ENCODE peak calls at places on chromosomes 5 and 9, in five cellular contexts. O is HuH-7.5, C is GM18507, M is NCI-H524 treated with DMSO at 0.1 percent for 48 hours, D is psoas muscle. S is an unnamed sample.

GRCh38 chr5:172420215-172420934 is 34.0 kb downstream of the SH3PXD2B start:
- DNase-seq in D (peak), M (no peak), C (no peak), O (peak), S (no peak)

GRCh38 chr5:57221049-57221568 is 47.2 kb downstream of the GPBP1 start:
- DNase-seq in C (peak), M (peak), O (no peak), D (no peak), S (peak)

GRCh38 chr5:158054388-158055092 is 195.6 kb upstream of the CLINT1 start:
- DNase-seq in C (no peak), D (no peak), M (no peak), O (no peak), S (no peak)

GRCh38 chr5:138695781-138696180 is 57.4 kb upstream of the CTNNA1 start:
- DNase-seq in D (no peak), C (no peak), O (no peak), M (no peak), S (no peak)

GRCh38 chr9:88530051-88530450 is 4.9 kb upstream of the NXNL2 start:
- DNase-seq in C (no peak), M (no peak), D (no peak), O (no peak), S (no peak)

GRCh38 chr9:114300846-114301797 is 21.8 kb upstream of the ORM1 start:
- DNase-seq in C (no peak), D (no peak), O (no peak), M (no peak), S (no peak)

GRCh38 chr9:94096819-94097577 is 12.7 kb downstream of the PTPDC1 start:
- DNase-seq in C (no peak), D (no peak), O (no peak), M (no peak), S (no peak)

GRCh38 chr9:72352911-72353388 is 12.1 kb downstream of the ZFAND5 start:
- DNase-seq in O (no peak), C (no peak), M (no peak), D (no peak), S (no peak)

GRCh38 chr5:150081541-150082283 is 4.6 kb downstream of the CSF1R start:
- DNase-seq in C (peak), D (peak), O (no peak), M (no peak), S (peak)

GRCh38 chr5:68409259-68409658 is 193.7 kb downstream of the PIK3R1 start:
- DNase-seq in D (no peak), M (no peak), O (no peak), C (no peak), S (no peak)

GRCh38 chr5:82684153-82684552 is 393.0 kb downstream of the TMEM167A start:
- DNase-seq in O (no peak), C (no peak), M (no peak), D (no peak), S (no peak)

GRCh38 chr5:107980923-107981748 is 310.4 kb upstream of the EFNA5 start:
- DNase-seq in M (no peak), D (no peak), O (no peak), C (no peak), S (no peak)

GRCh38 chr5:57441557-57441956 is 41.1 kb downstream of the ACTBL2 start:
- DNase-seq in M (no peak), O (no peak), C (no peak), D (no peak), S (no peak)

GRCh38 chr5:56075361-56075760 is 80.6 kb upstream of the IL6ST start:
- DNase-seq in M (no peak), D (peak), C (no peak), O (no peak), S (no peak)

GRCh38 chr5:126354012-126354856 is 69.0 kb upstream of the GRAMD2B start:
- DNase-seq in C (no peak), O (no peak), M (no peak), D (no peak), S (no peak)

GRCh38 chr9:76987594-76988200 is 31.8 kb upstream of the FOXB2 start:
- DNase-seq in M (no peak), C (no peak), D (no peak), O (peak), S (no peak)

GRCh38 chr5:181151146-181151545 is 3.8 kb downstream of the OR2V2 start:
- DNase-seq in M (no peak), C (no peak), O (no peak), D (no peak), S (no peak)

GRCh38 chr9:134433101-134433500 is 106.8 kb downstream of the RXRA start:
- DNase-seq in O (no peak), M (no peak), C (no peak), D (peak), S (no peak)

GRCh38 chr5:76542887-76543690 is 80.1 kb downstream of the F2RL2 start:
- DNase-seq in D (no peak), O (no peak), M (no peak), C (no peak), S (peak)

GRCh38 chr9:30913331-30913730 is 1471.1 kb upstream of the ACO1 start:
- DNase-seq in D (no peak), M (no peak), C (no peak), O (no peak), S (no peak)

GRCh38 chr5:168142402-168142801 is 149.0 kb upstream of the WWC1 start:
- DNase-seq in M (no peak), C (no peak), O (no peak), D (no peak), S (no peak)

GRCh38 chr9:27784999-27785713 is 211.9 kb upstream of the C9orf72 start:
- DNase-seq in O (no peak), C (no peak), M (no peak), D (no peak), S (no peak)

GRCh38 chr9:121278535-121279169 is 10.7 kb downstream of the GSN start:
- DNase-seq in D (peak), O (no peak), M (no peak), C (no peak), S (peak)

S was measured in GDM1.